ENCODE peak calls at places on chromosome 1, in eight cellular contexts. One of them, this sample, is unnamed.
A peak's percentile ranks its signal among the peaks of the same experiment; 100 is the strongest.

GRCh38 chr1:66351913-66352312 is 182.0 kb upstream of the SGIP1 start:
- DNase-seq in adrenal gland: no peak
- DNase-seq in heart left ventricle: no peak
- DNase-seq in upper lobe of left lung: no peak
- DNase-seq in Peyer's patch: no peak
- DNase-seq in sigmoid colon: no peak
- DNase-seq in body of pancreas: no peak
- DNase-seq in breast epithelium: no peak
- DNase-seq in this sample: no peak

GRCh38 chr1:181442181-181442525 is 41.2 kb upstream of the CACNA1E start:
- DNase-seq in adrenal gland: no peak
- DNase-seq in body of pancreas: no peak
- DNase-seq in upper lobe of left lung: no peak
- DNase-seq in breast epithelium: no peak
- DNase-seq in sigmoid colon: no peak
- DNase-seq in heart left ventricle: no peak
- DNase-seq in Peyer's patch: no peak
- DNase-seq in this sample: no peak

GRCh38 chr1:20348326-20348910 is 57.7 kb downstream of the VWA5B1 start:
- DNase-seq in body of pancreas: no peak
- DNase-seq in heart left ventricle: no peak
- DNase-seq in upper lobe of left lung: no peak
- DNase-seq in sigmoid colon: no peak
- DNase-seq in Peyer's patch: no peak
- DNase-seq in breast epithelium: no peak
- DNase-seq in adrenal gland: no peak
- DNase-seq in this sample: no peak

GRCh38 chr1:67748630-67749029 is 63.6 kb downstream of the GADD45A start:
- DNase-seq in sigmoid colon: no peak
- DNase-seq in Peyer's patch: no peak
- DNase-seq in adrenal gland: no peak
- DNase-seq in heart left ventricle: no peak
- DNase-seq in upper lobe of left lung: no peak
- DNase-seq in breast epithelium: no peak
- DNase-seq in body of pancreas: no peak
- DNase-seq in this sample: no peak

GRCh38 chr1:84103197-84103992 is 40.7 kb upstream of the PRKACB start:
- DNase-seq in sigmoid colon: peak; percentile 77
- DNase-seq in Peyer's patch: peak; percentile 66
- DNase-seq in body of pancreas: peak; percentile 56
- DNase-seq in breast epithelium: no peak
- DNase-seq in upper lobe of left lung: peak; percentile 49
- DNase-seq in adrenal gland: peak; percentile 79
- DNase-seq in heart left ventricle: peak; percentile 61
- DNase-seq in this sample: peak; percentile 39

GRCh38 chr1:113903496-113904291 is 905 bp downstream of the AP4B1 start:
- DNase-seq in Peyer's patch: peak; percentile 53
- DNase-seq in sigmoid colon: no peak
- DNase-seq in heart left ventricle: no peak
- DNase-seq in body of pancreas: peak; percentile 23
- DNase-seq in breast epithelium: no peak
- DNase-seq in adrenal gland: no peak
- DNase-seq in upper lobe of left lung: no peak
- DNase-seq in this sample: no peak

GRCh38 chr1:214678386-214678785 is 75.4 kb downstream of the CENPF start:
- DNase-seq in heart left ventricle: no peak
- DNase-seq in upper lobe of left lung: no peak
- DNase-seq in Peyer's patch: no peak
- DNase-seq in breast epithelium: no peak
- DNase-seq in sigmoid colon: no peak
- DNase-seq in adrenal gland: no peak
- DNase-seq in body of pancreas: no peak
- DNase-seq in this sample: no peak

GRCh38 chr1:15279576-15280230 is 32.7 kb downstream of the FHAD1 start:
- DNase-seq in adrenal gland: no peak
- DNase-seq in breast epithelium: no peak
- DNase-seq in Peyer's patch: no peak
- DNase-seq in body of pancreas: no peak
- DNase-seq in heart left ventricle: no peak
- DNase-seq in upper lobe of left lung: no peak
- DNase-seq in sigmoid colon: no peak
- DNase-seq in this sample: no peak

GRCh38 chr1:203915811-203916210 is 54.4 kb downstream of the SNRPE start:
- DNase-seq in body of pancreas: no peak
- DNase-seq in breast epithelium: no peak
- DNase-seq in Peyer's patch: no peak
- DNase-seq in sigmoid colon: no peak
- DNase-seq in heart left ventricle: no peak
- DNase-seq in adrenal gland: no peak
- DNase-seq in upper lobe of left lung: no peak
- DNase-seq in this sample: no peak

GRCh38 chr1:159889202-159889601 is 10.8 kb downstream of the CFAP45 start:
- DNase-seq in body of pancreas: no peak
- DNase-seq in upper lobe of left lung: no peak
- DNase-seq in sigmoid colon: no peak
- DNase-seq in breast epithelium: no peak
- DNase-seq in heart left ventricle: no peak
- DNase-seq in adrenal gland: no peak
- DNase-seq in Peyer's patch: peak; percentile 33
- DNase-seq in this sample: no peak

GRCh38 chr1:18723206-18723605 is 92.6 kb downstream of the PAX7 start:
- DNase-seq in heart left ventricle: no peak
- DNase-seq in sigmoid colon: no peak
- DNase-seq in Peyer's patch: no peak
- DNase-seq in body of pancreas: no peak
- DNase-seq in upper lobe of left lung: no peak
- DNase-seq in adrenal gland: no peak
- DNase-seq in breast epithelium: no peak
- DNase-seq in this sample: no peak

GRCh38 chr1:78511334-78511733 is 20.6 kb downstream of the PTGFR start:
- DNase-seq in sigmoid colon: no peak
- DNase-seq in breast epithelium: no peak
- DNase-seq in Peyer's patch: no peak
- DNase-seq in body of pancreas: no peak
- DNase-seq in upper lobe of left lung: no peak
- DNase-seq in heart left ventricle: no peak
- DNase-seq in adrenal gland: no peak
- DNase-seq in this sample: no peak

GRCh38 chr1:7521803-7522202 is 249.3 kb upstream of the VAMP3 start:
- DNase-seq in body of pancreas: no peak
- DNase-seq in upper lobe of left lung: no peak
- DNase-seq in breast epithelium: no peak
- DNase-seq in sigmoid colon: no peak
- DNase-seq in heart left ventricle: peak; percentile 32
- DNase-seq in adrenal gland: peak; percentile 7
- DNase-seq in Peyer's patch: no peak
- DNase-seq in this sample: no peak

GRCh38 chr1:196030455-196030854 is 577.8 kb downstream of the KCNT2 start:
- DNase-seq in body of pancreas: no peak
- DNase-seq in heart left ventricle: no peak
- DNase-seq in adrenal gland: no peak
- DNase-seq in Peyer's patch: no peak
- DNase-seq in breast epithelium: no peak
- DNase-seq in upper lobe of left lung: no peak
- DNase-seq in sigmoid colon: no peak
- DNase-seq in this sample: no peak

GRCh38 chr1:196027127-196027526 is 581.1 kb downstream of the KCNT2 start:
- DNase-seq in sigmoid colon: no peak
- DNase-seq in upper lobe of left lung: no peak
- DNase-seq in breast epithelium: no peak
- DNase-seq in body of pancreas: no peak
- DNase-seq in adrenal gland: no peak
- DNase-seq in heart left ventricle: no peak
- DNase-seq in Peyer's patch: no peak
- DNase-seq in this sample: no peak

GRCh38 chr1:196034080-196034706 is 574.0 kb downstream of the KCNT2 start:
- DNase-seq in Peyer's patch: no peak
- DNase-seq in sigmoid colon: no peak
- DNase-seq in upper lobe of left lung: no peak
- DNase-seq in heart left ventricle: no peak
- DNase-seq in adrenal gland: no peak
- DNase-seq in body of pancreas: no peak
- DNase-seq in breast epithelium: no peak
- DNase-seq in this sample: no peak

GRCh38 chr1:196029410-196029809 is 578.8 kb downstream of the KCNT2 start:
- DNase-seq in Peyer's patch: no peak
- DNase-seq in heart left ventricle: no peak
- DNase-seq in breast epithelium: no peak
- DNase-seq in adrenal gland: no peak
- DNase-seq in upper lobe of left lung: no peak
- DNase-seq in body of pancreas: no peak
- DNase-seq in sigmoid colon: no peak
- DNase-seq in this sample: no peak
- H3K27ac ChIP-seq in Peyer's patch: no peak overlapping the region
- H3K27ac ChIP-seq in heart left ventricle: no peak overlapping the region
- H3K27ac ChIP-seq in breast epithelium: no peak overlapping the region
- H3K27ac ChIP-seq in adrenal gland: no peak overlapping the region
- H3K27ac ChIP-seq in upper lobe of left lung: no peak overlapping the region
- H3K27ac ChIP-seq in body of pancreas: no peak overlapping the region
- H3K27ac ChIP-seq in sigmoid colon: no peak overlapping the region
- H3K27ac ChIP-seq in this sample: no peak overlapping the region

DNA sequence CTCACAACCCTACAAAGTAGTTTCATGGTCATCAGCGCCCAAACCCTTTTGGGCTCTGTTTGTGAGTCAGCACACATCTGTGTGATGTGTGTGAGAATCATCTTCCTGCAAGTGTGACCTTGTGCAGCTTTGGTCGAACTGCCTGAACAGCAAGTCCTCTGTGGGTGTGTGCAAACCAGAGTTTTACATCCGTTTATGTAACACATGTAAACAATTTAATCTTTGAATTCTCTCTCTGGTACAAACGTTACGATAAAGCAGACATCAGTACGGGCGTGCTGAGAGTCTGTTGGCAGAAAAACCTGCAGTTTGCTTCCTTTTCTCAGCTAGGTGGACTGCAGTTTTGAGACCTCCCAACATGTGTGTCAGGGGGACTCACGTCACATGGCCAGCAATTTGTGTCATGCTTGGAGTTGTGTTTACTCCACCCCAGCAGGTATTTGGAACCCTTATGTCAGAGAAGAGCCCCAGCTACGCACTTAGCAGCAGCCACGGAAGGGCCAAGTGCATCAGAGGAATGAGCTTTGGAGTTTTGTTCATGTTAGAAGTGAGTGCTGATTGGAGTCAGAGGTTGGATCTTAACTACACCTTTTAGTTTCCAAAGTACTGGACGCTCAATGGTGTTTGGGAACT is 230.8 kb downstream of the PAPPA2 start:
- DNase-seq in breast epithelium: no peak
- DNase-seq in body of pancreas: no peak
- DNase-seq in upper lobe of left lung: no peak
- DNase-seq in adrenal gland: no peak
- DNase-seq in sigmoid colon: peak; percentile 78
- DNase-seq in heart left ventricle: no peak
- DNase-seq in Peyer's patch: no peak
- DNase-seq in this sample: no peak
- TF ChIP-seq POLR2A in breast epithelium: no peak
- TF ChIP-seq POLR2A in body of pancreas: no peak
- TF ChIP-seq POLR2A in upper lobe of left lung: no peak
- TF ChIP-seq POLR2A in adrenal gland: no peak
- TF ChIP-seq POLR2A in sigmoid colon: no peak
- TF ChIP-seq POLR2A in heart left ventricle: no peak
- TF ChIP-seq POLR2A in Peyer's patch: no peak
- TF ChIP-seq POLR2A in this sample: no peak

GRCh38 chr1:183628537-183628936 is 7.0 kb downstream of the ARPC5 start:
- DNase-seq in body of pancreas: no peak
- DNase-seq in Peyer's patch: no peak
- DNase-seq in upper lobe of left lung: no peak
- DNase-seq in breast epithelium: no peak
- DNase-seq in sigmoid colon: no peak
- DNase-seq in heart left ventricle: no peak
- DNase-seq in adrenal gland: no peak
- DNase-seq in this sample: no peak
- H3K27ac ChIP-seq in body of pancreas: no peak overlapping the region
- H3K27ac ChIP-seq in Peyer's patch: no peak overlapping the region
- H3K27ac ChIP-seq in upper lobe of left lung: no peak overlapping the region
- H3K27ac ChIP-seq in breast epithelium: no peak overlapping the region
- H3K27ac ChIP-seq in sigmoid colon: peak overlapping the region; percentile 32
- H3K27ac ChIP-seq in heart left ventricle: no peak overlapping the region
- H3K27ac ChIP-seq in adrenal gland: no peak overlapping the region
- H3K27ac ChIP-seq in this sample: no peak overlapping the region

GRCh38 chr1:201650608-201650933 is 111.6 kb downstream of the NAV1 start:
- DNase-seq in adrenal gland: no peak
- DNase-seq in body of pancreas: no peak
- DNase-seq in Peyer's patch: no peak
- DNase-seq in breast epithelium: no peak
- DNase-seq in sigmoid colon: no peak
- DNase-seq in upper lobe of left lung: no peak
- DNase-seq in heart left ventricle: no peak
- DNase-seq in this sample: no peak

GRCh38 chr1:201648911-201649775 is 110.2 kb downstream of the NAV1 start:
- DNase-seq in upper lobe of left lung: no peak
- DNase-seq in Peyer's patch: no peak
- DNase-seq in sigmoid colon: peak; percentile 72
- DNase-seq in adrenal gland: no peak
- DNase-seq in body of pancreas: peak; percentile 19
- DNase-seq in heart left ventricle: peak; percentile 50
- DNase-seq in breast epithelium: no peak
- DNase-seq in this sample: peak; percentile 35

GRCh38 chr1:201652180-201652579 is 113.3 kb downstream of the NAV1 start:
- DNase-seq in heart left ventricle: no peak
- DNase-seq in body of pancreas: no peak
- DNase-seq in adrenal gland: no peak
- DNase-seq in sigmoid colon: no peak
- DNase-seq in upper lobe of left lung: no peak
- DNase-seq in breast epithelium: no peak
- DNase-seq in Peyer's patch: no peak
- DNase-seq in this sample: no peak

GRCh38 chr1:201648066-201648910 is 109.4 kb downstream of the NAV1 start:
- DNase-seq in adrenal gland: peak; percentile 43
- DNase-seq in Peyer's patch: no peak
- DNase-seq in breast epithelium: no peak
- DNase-seq in sigmoid colon: peak; percentile 78
- DNase-seq in body of pancreas: peak; percentile 42
- DNase-seq in upper lobe of left lung: peak; percentile 36
- DNase-seq in heart left ventricle: peak; percentile 77
- DNase-seq in this sample: peak; percentile 35

DNA sequence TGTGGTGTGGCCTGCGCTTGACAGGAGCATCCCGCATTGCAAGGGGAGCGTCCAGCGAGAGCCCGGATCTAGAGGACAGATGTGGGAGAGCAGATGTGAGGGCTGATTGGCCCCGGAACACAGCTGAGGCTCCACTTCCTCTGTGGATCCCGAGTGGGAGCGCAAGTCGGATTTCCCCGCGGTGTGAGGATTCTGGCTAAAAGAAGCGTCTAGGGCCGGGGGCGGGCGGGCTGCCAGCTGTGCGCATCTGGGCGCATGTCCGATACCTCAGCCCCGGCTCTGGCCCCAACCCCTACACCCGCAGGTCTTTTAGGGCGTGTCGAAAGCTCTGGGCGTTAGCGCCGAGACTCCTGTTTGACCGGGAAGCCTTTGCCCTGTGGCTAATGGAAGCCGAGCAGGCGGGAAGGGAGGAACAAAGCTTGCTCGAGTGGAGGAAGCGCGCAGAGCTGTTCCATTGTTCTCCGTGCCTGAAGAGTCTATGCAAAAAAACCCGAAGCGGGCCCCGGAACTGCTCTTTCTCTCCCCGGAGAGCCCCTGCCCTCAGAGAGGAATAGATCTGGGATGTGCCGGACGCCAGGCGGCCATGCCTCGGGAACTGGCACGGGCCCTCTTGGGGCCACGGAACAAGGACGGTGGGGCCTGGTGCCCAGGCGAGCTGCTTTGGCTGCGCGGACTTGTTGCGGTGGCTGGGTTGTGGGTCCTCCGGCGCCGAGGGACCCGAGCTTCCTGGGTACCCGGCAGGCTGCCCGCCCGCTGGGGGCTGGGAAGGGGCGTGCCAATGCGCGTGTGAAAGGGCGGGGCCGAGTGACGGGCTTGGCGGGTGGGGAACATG is 111.1 kb downstream of the NAV1 start:
- DNase-seq in breast epithelium: peak; percentile 66
- DNase-seq in heart left ventricle: peak; percentile 93
- DNase-seq in sigmoid colon: peak; percentile 93
- DNase-seq in upper lobe of left lung: peak; percentile 77
- DNase-seq in body of pancreas: peak; percentile 60
- DNase-seq in adrenal gland: peak; percentile 43
- DNase-seq in Peyer's patch: peak; percentile 83
- DNase-seq in this sample: peak; percentile 90
- TF ChIP-seq POLR2A in breast epithelium: no peak
- TF ChIP-seq POLR2A in heart left ventricle: no peak
- TF ChIP-seq POLR2A in sigmoid colon: peak; percentile 60
- TF ChIP-seq POLR2A in upper lobe of left lung: no peak
- TF ChIP-seq POLR2A in body of pancreas: peak; percentile 20
- TF ChIP-seq POLR2A in adrenal gland: no peak
- TF ChIP-seq POLR2A in Peyer's patch: peak; percentile 38
- TF ChIP-seq POLR2A in this sample: peak; percentile 78